ENCODE peak calls at places on chromosomes 5 and 9, in four cellular contexts. P, K, D and L are unnamed samples.

GRCh38 chr5:167413503-167413902 is 877.9 kb upstream of the WWC1 start:
- DNase-seq in P (no peak), D (peak), K (no peak), L (no peak)

GRCh38 chr5:141825241-141825671 is 53.0 kb downstream of the PCDH1 start:
- DNase-seq in P (no peak), D (no peak), K (no peak), L (no peak)

GRCh38 chr9:111301195-111301594 is 28.8 kb downstream of the OR2K2 start:
- DNase-seq in P (no peak), K (no peak), D (no peak), L (no peak)

GRCh38 chr5:66247176-66247960 is 103.3 kb downstream of the SREK1 start:
- DNase-seq in K (no peak), P (peak), D (no peak), L (no peak)

GRCh38 chr9:125971050-125971449 is 223.9 kb downstream of the PBX3 start:
- DNase-seq in D (no peak), P (no peak), K (no peak), L (no peak)

GRCh38 chr9:131875828-131876485 is 136.1 kb upstream of the RAPGEF1 start:
- DNase-seq in K (no peak), D (no peak), P (no peak), L (no peak)

GRCh38 chr9:7368410-7369292 is 430.9 kb downstream of the DMAC1 start:
- DNase-seq in D (no peak), K (no peak), P (peak), L (no peak)

GRCh38 chr9:35903049-35903448 is 3.0 kb upstream of the HRCT1 start:
- DNase-seq in K (peak), D (peak), P (peak), L (peak)

GRCh38 chr9:135980926-135981630 is 19.9 kb upstream of the UBAC1 start:
- DNase-seq in P (no peak), D (no peak), K (no peak), L (no peak)

GRCh38 chr9:71921190-71921814 is 9.9 kb downstream of the C9orf85 start:
- DNase-seq in K (no peak), P (no peak), D (no peak), L (no peak)

GRCh38 chr9:70120834-70121510 is 77.3 kb downstream of the MAMDC2 start:
- DNase-seq in D (peak), P (peak), K (no peak), L (no peak)

GRCh38 chr5:171155621-171156020 is 153.4 kb upstream of the TLX3 start:
- DNase-seq in K (no peak), D (no peak), P (no peak), L (no peak)

GRCh38 chr5:6545770-6546690 is 86.8 kb downstream of the NSUN2 start:
- DNase-seq in D (peak), K (no peak), P (no peak), L (no peak)

GRCh38 chr5:150317048-150318003 is 14.6 kb upstream of the ARSI start:
- DNase-seq in D (no peak), P (peak), K (no peak), L (no peak)

GRCh38 chr9:68983797-68984419 is 30.0 kb downstream of the PRKACG start:
- DNase-seq in D (no peak), K (no peak), P (no peak), L (no peak)

GRCh38 chr5:61409568-61409967 is 77.5 kb downstream of the ZSWIM6 start:
- DNase-seq in P (peak), D (no peak), K (no peak), L (no peak)

GRCh38 chr5:17802256-17802655 is 168.0 kb downstream of the TAF11L14 start:
- DNase-seq in D (no peak), K (no peak), P (no peak), L (no peak)

GRCh38 chr5:125595095-125595494 is 828.1 kb upstream of the GRAMD2B start:
- DNase-seq in P (no peak), D (peak), K (no peak), L (no peak)

GRCh38 chr5:155631116-155631515 is 617.6 kb downstream of the KIF4B start:
- DNase-seq in K (no peak), P (no peak), D (no peak), L (no peak)

GRCh38 chr5:171806976-171807823 is 21.6 kb downstream of the SMIM23 start:
- DNase-seq in K (no peak), P (no peak), D (no peak), L (no peak)

GRCh38 chr5:94366811-94367210 is 251.6 kb downstream of the KIAA0825 start:
- DNase-seq in P (no peak), K (no peak), D (no peak), L (no peak)

GRCh38 chr9:83651558-83651957 is 28.6 kb downstream of the IDNK start:
- DNase-seq in K (no peak), D (no peak), P (no peak), L (no peak)

GRCh38 chr9:134515026-134515821 is 126.4 kb upstream of the COL5A1 start:
- DNase-seq in P (no peak), K (no peak), D (no peak), L (no peak)

GRCh38 chr9:107954303-107954702 is 464.7 kb upstream of the KLF4 start:
- DNase-seq in K (no peak), P (no peak), D (no peak), L (no peak)

GRCh38 chr5:135490245-135491037 is 38.3 kb upstream of the TIFAB start:
- DNase-seq in K (no peak), D (no peak), P (no peak), L (no peak)

GRCh38 chr9:133584559-133585476 is 24.4 kb downstream of the FAM163B start:
- DNase-seq in P (no peak), D (peak), K (peak), L (peak)

GRCh38 chr9:14347408-14348224 is 33.7 kb upstream of the NFIB start:
- DNase-seq in K (no peak), D (peak), P (no peak), L (no peak)

GRCh38 chr5:9149988-9150387 is 395.9 kb downstream of the SEMA5A start:
- DNase-seq in P (peak), K (no peak), D (no peak), L (no peak)

GRCh38 chr5:53331463-53331862 is 149.0 kb upstream of the FST start:
- DNase-seq in D (no peak), K (no peak), P (peak), L (no peak)

GRCh38 chr5:33994845-33995244 is 10.4 kb upstream of the SLC45A2 start:
- DNase-seq in K (no peak), D (no peak), P (no peak), L (no peak)

GRCh38 chr9:92973700-92974099 is 26.4 kb downstream of the FGD3 start:
- DNase-seq in P (no peak), D (no peak), K (no peak), L (no peak)

GRCh38 chr9:134641173-134641985 is at the start of gene COL5A1:
- DNase-seq in P (peak), D (peak), K (peak), L (no peak)

GRCh38 chr5:67095346-67095871 is 101.2 kb downstream of the CD180 start:
- DNase-seq in K (no peak), D (peak), P (no peak), L (no peak)

GRCh38 chr5:107618233-107618632 is 52.5 kb downstream of the EFNA5 start:
- DNase-seq in P (peak), K (no peak), D (no peak), L (no peak)

GRCh38 chr9:129483467-129484324 is 137.2 kb downstream of the C9orf50 start:
- DNase-seq in D (peak), K (peak), P (peak), L (no peak)

GRCh38 chr5:136103118-136103517 is 29.5 kb upstream of the SMAD5 start:
- DNase-seq in D (no peak), P (no peak), K (no peak), L (no peak)

GRCh38 chr5:172411423-172412111 is 42.8 kb downstream of the SH3PXD2B start:
- DNase-seq in D (no peak), P (no peak), K (no peak), L (no peak)